ENCODE peak calls at places on chromosomes 11 and 22, in five cellular contexts. One of them, this sample, is unnamed.

GRCh38 chr11:9017773-9018172 is 14.0 kb upstream of the NRIP3 start:
- DNase-seq in A549: no peak
- DNase-seq in HepG2: no peak
- DNase-seq in SK-N-SH: no peak
- DNase-seq in HCT116: no peak
- DNase-seq in this sample: no peak

GRCh38 chr11:62539238-62539925 is 7.2 kb downstream of the AHNAK start:
- DNase-seq in A549: peak
- DNase-seq in HepG2: no peak
- DNase-seq in SK-N-SH: peak
- DNase-seq in HCT116: no peak
- DNase-seq in this sample: no peak

GRCh38 chr11:123145661-123146060 is 49.4 kb downstream of the CLMP start:
- DNase-seq in A549: no peak
- DNase-seq in HepG2: no peak
- DNase-seq in SK-N-SH: peak
- DNase-seq in HCT116: no peak
- DNase-seq in this sample: no peak

GRCh38 chr11:78806214-78807004 is 231.7 kb upstream of the NARS2 start:
- DNase-seq in A549: no peak
- DNase-seq in HepG2: no peak
- DNase-seq in SK-N-SH: no peak
- DNase-seq in HCT116: no peak
- DNase-seq in this sample: no peak

GRCh38 chr11:66985508-66986177 is 10.5 kb downstream of the C11orf86 start:
- DNase-seq in A549: no peak
- DNase-seq in HepG2: no peak
- DNase-seq in SK-N-SH: no peak
- DNase-seq in HCT116: no peak
- DNase-seq in this sample: no peak

GRCh38 chr11:78318321-78318720 is 99.3 kb downstream of the GAB2 start:
- DNase-seq in A549: no peak
- DNase-seq in HepG2: no peak
- DNase-seq in SK-N-SH: peak
- DNase-seq in HCT116: no peak
- DNase-seq in this sample: no peak

GRCh38 chr11:21976210-21976609 is 216.7 kb upstream of the ANO5 start:
- DNase-seq in A549: no peak
- DNase-seq in HepG2: no peak
- DNase-seq in SK-N-SH: no peak
- DNase-seq in HCT116: no peak
- DNase-seq in this sample: no peak

GRCh38 chr22:46073683-46074504 is 76.4 kb upstream of the PPARA start:
- DNase-seq in A549: no peak
- DNase-seq in HepG2: no peak
- DNase-seq in SK-N-SH: no peak
- DNase-seq in HCT116: no peak
- DNase-seq in this sample: peak

GRCh38 chr11:91078221-91078620 is 855.4 kb upstream of the CHORDC1 start:
- DNase-seq in A549: no peak
- DNase-seq in HepG2: no peak
- DNase-seq in SK-N-SH: no peak
- DNase-seq in HCT116: no peak
- DNase-seq in this sample: no peak

GRCh38 chr11:65501005-65501529 is 2.2 kb downstream of the MALAT1 start:
- DNase-seq in A549: no peak
- DNase-seq in HepG2: no peak
- DNase-seq in SK-N-SH: no peak
- DNase-seq in HCT116: no peak
- DNase-seq in this sample: no peak

GRCh38 chr11:118304809-118305248 is 299 bp downstream of the CD3E start:
- DNase-seq in A549: no peak
- DNase-seq in HepG2: no peak
- DNase-seq in SK-N-SH: no peak
- DNase-seq in HCT116: no peak
- DNase-seq in this sample: no peak

GRCh38 chr11:1428762-1429316 is 39.1 kb downstream of the BRSK2 start:
- DNase-seq in A549: no peak
- DNase-seq in HepG2: no peak
- DNase-seq in SK-N-SH: no peak
- DNase-seq in HCT116: no peak
- DNase-seq in this sample: no peak

GRCh38 chr11:70493891-70494290 is 95.6 kb downstream of the CTTN start:
- DNase-seq in A549: no peak
- DNase-seq in HepG2: no peak
- DNase-seq in SK-N-SH: no peak
- DNase-seq in HCT116: no peak
- DNase-seq in this sample: no peak

GRCh38 chr11:104165014-104165413 is 1.1 kb upstream of the PDGFD start:
- DNase-seq in A549: no peak
- DNase-seq in HepG2: no peak
- DNase-seq in SK-N-SH: no peak
- DNase-seq in HCT116: no peak
- DNase-seq in this sample: no peak

GRCh38 chr11:70549386-70549785 is 151.1 kb downstream of the CTTN start:
- DNase-seq in A549: no peak
- DNase-seq in HepG2: no peak
- DNase-seq in SK-N-SH: no peak
- DNase-seq in HCT116: no peak
- DNase-seq in this sample: no peak

GRCh38 chr22:32904044-32904443 is 102.5 kb downstream of the TIMP3 start:
- DNase-seq in A549: peak
- DNase-seq in HepG2: peak
- DNase-seq in SK-N-SH: peak
- DNase-seq in HCT116: peak
- DNase-seq in this sample: peak

GRCh38 chr11:119148855-119149370 is at the start of gene ABCG4:
- DNase-seq in A549: no peak
- DNase-seq in HepG2: no peak
- DNase-seq in SK-N-SH: peak
- DNase-seq in HCT116: no peak
- DNase-seq in this sample: peak

GRCh38 chr11:117759305-117759704 is 37.7 kb downstream of the DSCAML1 start:
- DNase-seq in A549: no peak
- DNase-seq in HepG2: no peak
- DNase-seq in SK-N-SH: no peak
- DNase-seq in HCT116: no peak
- DNase-seq in this sample: peak

GRCh38 chr11:11672764-11673163 is 51.0 kb upstream of the GALNT18 start:
- DNase-seq in A549: no peak
- DNase-seq in HepG2: no peak
- DNase-seq in SK-N-SH: no peak
- DNase-seq in HCT116: no peak
- DNase-seq in this sample: no peak

GRCh38 chr11:70467196-70468085 is 69.1 kb downstream of the CTTN start:
- DNase-seq in A549: peak
- DNase-seq in HepG2: peak
- DNase-seq in SK-N-SH: peak
- DNase-seq in HCT116: peak
- DNase-seq in this sample: peak

GRCh38 chr22:37304595-37305343 is 22.5 kb downstream of the CYTH4 start:
- DNase-seq in A549: no peak
- DNase-seq in HepG2: peak
- DNase-seq in SK-N-SH: no peak
- DNase-seq in HCT116: no peak
- DNase-seq in this sample: no peak

GRCh38 chr22:40960137-40960536 is 9.0 kb downstream of the RBX1 start:
- DNase-seq in A549: no peak
- DNase-seq in HepG2: no peak
- DNase-seq in SK-N-SH: no peak
- DNase-seq in HCT116: no peak
- DNase-seq in this sample: no peak

GRCh38 chr11:121352301-121352891 is 59.8 kb downstream of the SC5D start:
- DNase-seq in A549: no peak
- DNase-seq in HepG2: no peak
- DNase-seq in SK-N-SH: no peak
- DNase-seq in HCT116: no peak
- DNase-seq in this sample: no peak

GRCh38 chr11:61129608-61130523 is 27.6 kb downstream of the CD5 start:
- DNase-seq in A549: peak
- DNase-seq in HepG2: peak
- DNase-seq in SK-N-SH: peak
- DNase-seq in HCT116: peak
- DNase-seq in this sample: peak

GRCh38 chr11:114163830-114164401 is 104.4 kb downstream of the ZBTB16 start:
- DNase-seq in A549: no peak
- DNase-seq in HepG2: no peak
- DNase-seq in SK-N-SH: no peak
- DNase-seq in HCT116: no peak
- DNase-seq in this sample: no peak

GRCh38 chr11:64804346-64805210 is 1.6 kb upstream of the MAP4K2 start:
- DNase-seq in A549: no peak
- DNase-seq in HepG2: no peak
- DNase-seq in SK-N-SH: no peak
- DNase-seq in HCT116: no peak
- DNase-seq in this sample: peak

GRCh38 chr11:113796663-113797259 is 17.2 kb downstream of the CLDN25 start:
- DNase-seq in A549: peak
- DNase-seq in HepG2: peak
- DNase-seq in SK-N-SH: peak
- DNase-seq in HCT116: peak
- DNase-seq in this sample: no peak

GRCh38 chr11:86214710-86215109 is 29.8 kb upstream of the EED start:
- DNase-seq in A549: no peak
- DNase-seq in HepG2: no peak
- DNase-seq in SK-N-SH: no peak
- DNase-seq in HCT116: no peak
- DNase-seq in this sample: no peak

DNA sequence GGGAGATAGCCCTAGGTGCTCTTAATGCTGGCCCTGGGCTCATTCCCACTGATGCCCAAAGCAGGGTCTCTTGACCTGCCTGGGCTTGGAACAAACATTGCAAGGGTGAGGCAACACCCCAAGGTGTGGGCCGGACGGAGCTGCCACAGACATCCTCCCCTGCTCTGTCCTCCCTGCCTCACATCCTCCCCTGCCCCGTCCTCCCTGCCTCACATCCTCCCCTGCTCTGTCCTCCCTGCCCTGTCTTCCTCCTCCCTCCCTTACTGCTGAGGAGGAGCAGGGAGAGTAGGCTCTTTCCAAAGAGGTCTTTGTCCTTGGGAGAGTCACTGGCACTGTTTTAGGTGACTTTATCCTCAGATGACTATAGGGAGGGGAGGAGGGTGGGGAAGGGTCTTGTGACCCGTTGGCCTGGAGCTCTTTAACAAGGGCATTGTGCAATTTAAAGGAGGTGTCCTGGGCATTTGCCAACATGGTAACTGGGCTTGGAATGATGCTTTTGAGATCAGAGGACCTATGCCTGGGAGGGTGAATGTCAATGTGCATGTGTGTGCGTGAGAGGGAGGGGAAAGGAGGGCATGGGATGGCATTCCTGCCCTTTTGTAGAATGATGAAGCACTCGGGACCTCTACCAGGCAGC is 679 bp downstream of the FAM180B start:
- DNase-seq in A549: no peak
- DNase-seq in HepG2: peak
- DNase-seq in SK-N-SH: no peak
- DNase-seq in HCT116: no peak
- DNase-seq in this sample: no peak
- TF ChIP-seq MAX in A549: no peak
- TF ChIP-seq MAX in HepG2: no peak
- TF ChIP-seq MAX in SK-N-SH: no peak
- TF ChIP-seq MAX in HCT116: no peak
- TF ChIP-seq MAX in this sample: no peak

DNA sequence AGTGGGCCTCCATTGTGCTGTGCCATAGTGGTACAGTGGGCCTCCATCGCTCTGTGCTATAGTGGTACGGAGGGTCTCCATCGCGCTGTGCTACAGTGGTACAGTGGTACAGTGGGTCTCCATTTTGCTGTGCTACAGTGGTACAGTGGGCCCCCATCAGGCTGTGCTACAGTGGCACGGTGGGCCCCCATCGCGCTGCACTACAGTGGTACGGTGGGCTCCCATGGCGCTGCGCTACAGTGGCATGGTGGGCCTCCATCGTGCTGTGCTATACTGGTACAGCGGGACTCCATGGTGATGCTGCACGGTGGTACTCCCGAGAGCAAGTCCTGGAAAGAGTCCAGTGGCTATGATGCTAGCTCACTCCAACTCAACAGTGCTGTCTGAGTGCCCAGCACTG is 51.8 kb downstream of the SCUBE1 start:
- DNase-seq in A549: no peak
- DNase-seq in HepG2: no peak
- DNase-seq in SK-N-SH: no peak
- DNase-seq in HCT116: no peak
- DNase-seq in this sample: no peak
- TF ChIP-seq MAX in A549: no peak
- TF ChIP-seq MAX in HepG2: no peak
- TF ChIP-seq MAX in SK-N-SH: no peak
- TF ChIP-seq MAX in HCT116: no peak
- TF ChIP-seq MAX in this sample: no peak

DNA sequence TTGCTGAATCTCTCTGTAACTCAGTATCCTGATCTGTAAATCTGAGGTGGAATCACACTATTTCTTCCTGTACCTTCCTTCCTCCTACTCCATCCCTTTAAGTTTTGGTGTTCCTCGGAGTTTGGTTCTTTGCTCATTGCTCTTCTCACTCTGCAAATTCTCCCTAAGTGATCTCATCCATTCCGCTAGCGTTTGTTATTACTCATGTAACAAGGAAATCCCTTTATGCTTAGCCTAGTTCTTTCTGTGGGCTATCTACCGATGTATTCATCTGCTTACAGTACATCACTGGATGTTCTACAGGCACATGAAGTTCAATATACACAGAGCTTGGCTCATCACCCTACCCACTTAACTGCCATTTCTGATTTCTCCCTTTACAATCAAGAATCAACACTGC is 1.6 kb upstream of the CEP295 start:
- DNase-seq in A549: no peak
- DNase-seq in HepG2: no peak
- DNase-seq in SK-N-SH: no peak
- DNase-seq in HCT116: no peak
- DNase-seq in this sample: no peak
- TF ChIP-seq MAX in A549: no peak
- TF ChIP-seq MAX in HepG2: no peak
- TF ChIP-seq MAX in SK-N-SH: no peak
- TF ChIP-seq MAX in HCT116: no peak
- TF ChIP-seq MAX in this sample: no peak

DNA sequence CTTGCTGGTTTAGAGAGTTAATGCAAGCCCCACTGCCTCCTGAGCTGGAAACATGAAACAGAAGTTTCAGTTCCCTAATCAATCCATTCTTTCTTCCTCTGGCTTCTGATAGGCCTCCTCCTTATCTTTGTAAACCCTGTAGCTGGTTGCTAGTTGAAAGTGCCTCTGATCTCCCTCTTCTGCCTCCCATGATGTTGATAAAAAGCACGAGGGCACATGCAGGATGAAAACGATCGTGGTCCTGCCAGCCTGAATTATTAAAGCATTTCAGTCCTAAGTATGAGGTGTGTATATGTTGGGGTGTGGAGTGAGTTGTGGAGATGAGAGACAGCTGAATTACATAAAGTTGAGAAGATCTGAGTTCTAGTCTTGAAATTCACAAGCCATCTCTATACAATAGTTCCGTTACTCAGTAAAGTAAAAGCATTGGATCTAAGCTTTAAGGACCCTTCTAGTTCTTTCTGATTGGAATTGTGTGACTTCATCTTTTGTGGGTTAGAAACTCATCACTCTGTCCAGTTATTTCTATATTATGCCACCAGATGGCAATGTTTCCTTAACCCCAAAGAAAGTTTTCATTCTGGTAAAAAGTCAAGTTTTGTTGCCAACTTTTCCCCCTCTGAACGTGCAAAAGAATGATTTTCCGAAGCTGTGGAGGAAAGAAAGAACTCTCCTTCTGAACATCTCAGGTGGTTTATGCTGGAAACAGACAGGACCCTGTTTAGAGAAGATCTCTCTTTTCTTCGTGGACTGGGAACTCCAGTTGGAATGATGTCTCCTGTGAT is 34.8 kb upstream of the EHF start:
- DNase-seq in A549: peak
- DNase-seq in HepG2: peak
- DNase-seq in SK-N-SH: peak
- DNase-seq in HCT116: peak
- DNase-seq in this sample: no peak
- TF ChIP-seq MAX in A549: no peak
- TF ChIP-seq MAX in HepG2: peak
- TF ChIP-seq MAX in SK-N-SH: no peak
- TF ChIP-seq MAX in HCT116: peak
- TF ChIP-seq MAX in this sample: no peak